ENCODE peak calls at places on chromosomes 11 and 22, in four cellular contexts. S is thyroid gland, B is HFFc6, R is HuH-7.5. T is an unnamed sample.
A peak's percentile ranks its signal among the peaks of the same experiment; 100 is the strongest.

GRCh38 chr22:38866399-38867123 is 5.5 kb downstream of the CBX6 start:
- DNase-seq in S (no peak), B (no peak), R (no peak), T (no peak)

GRCh38 chr11:72924568-72925190 is 110.5 kb downstream of the ATG16L2 start:
- DNase-seq in S (no peak), B (peak; percentile 31), R (peak; percentile 14), T (no peak)

GRCh38 chr11:121112498-121113455 is 11.7 kb downstream of the TECTA start:
- DNase-seq in S (peak; percentile 37), B (peak; percentile 76), R (peak; percentile 60), T (peak; percentile 55)

GRCh38 chr11:66549696-66550095 is 3.0 kb downstream of the ACTN3 start:
- DNase-seq in S (no peak), B (no peak), R (no peak), T (no peak)

GRCh38 chr11:70243912-70244652 is 26.4 kb upstream of the PPFIA1 start:
- DNase-seq in S (no peak), B (no peak), R (peak; percentile 32), T (no peak)

GRCh38 chr22:17239156-17239701 is 20.0 kb upstream of the ADA2 start:
- DNase-seq in S (no peak), B (no peak), R (no peak), T (no peak)

GRCh38 chr22:31532060-31532459 is 35.7 kb downstream of the SFI1 start:
- DNase-seq in S (no peak), B (peak; percentile 3), R (no peak), T (no peak)

GRCh38 chr11:122663764-122664163 is 8.2 kb downstream of the UBASH3B start:
- DNase-seq in S (no peak), B (no peak), R (no peak), T (no peak)

GRCh38 chr11:114080219-114080618 is 20.7 kb downstream of the ZBTB16 start:
- DNase-seq in S (peak; percentile 73), B (no peak), R (no peak), T (no peak)

GRCh38 chr11:33179431-33179830 is 18.2 kb upstream of the CSTF3 start:
- DNase-seq in S (no peak), B (no peak), R (no peak), T (no peak)

GRCh38 chr11:11349870-11350325 is 3.2 kb downstream of the CSNK2A3 start:
- DNase-seq in S (no peak), B (peak; percentile 61), R (no peak), T (no peak)

GRCh38 chr22:31233001-31233400 is 20.9 kb downstream of the LIMK2 start:
- DNase-seq in S (no peak), B (no peak), R (no peak), T (no peak)

GRCh38 chr11:72584293-72584921 is 89.8 kb downstream of the PDE2A start:
- DNase-seq in S (peak; percentile 13), B (no peak), R (no peak), T (peak; percentile 66)

GRCh38 chr11:122267602-122268001 is 151.6 kb upstream of the BLID start:
- DNase-seq in S (no peak), B (peak; percentile 41), R (no peak), T (no peak)

GRCh38 chr11:71500601-71501021 is 26.5 kb upstream of the KRTAP5-7 start:
- DNase-seq in S (peak; percentile 70), B (no peak), R (no peak), T (no peak)

GRCh38 chr11:117097567-117098268 is 510 bp downstream of the SIK3 start:
- DNase-seq in S (peak; percentile 45), B (no peak), R (no peak), T (peak; percentile 46)

GRCh38 chr11:8261316-8261715 is 2.4 kb downstream of the LMO1 start:
- DNase-seq in S (no peak), B (no peak), R (no peak), T (no peak)

GRCh38 chr11:7890417-7891179 is 40.5 kb downstream of the OR10A6 start:
- DNase-seq in S (no peak), B (no peak), R (no peak), T (no peak)

GRCh38 chr11:76265771-76266241 is 59.5 kb upstream of the WNT11 start:
- DNase-seq in S (no peak), B (no peak), R (no peak), T (no peak)

GRCh38 chr22:22880645-22881044 is 7.0 kb upstream of the IGLL5 start:
- DNase-seq in S (no peak), B (no peak), R (no peak), T (peak; percentile 41)

GRCh38 chr11:85643255-85643654 is 4.5 kb upstream of the TMEM126A start:
- DNase-seq in S (no peak), B (no peak), R (no peak), T (no peak)

GRCh38 chr11:117932987-117933386 is 3.8 kb upstream of the TMPRSS13 start:
- DNase-seq in S (no peak), B (no peak), R (no peak), T (no peak)

GRCh38 chr11:27718853-27719574 is 18.8 kb upstream of the BDNF start:
- DNase-seq in S (peak; percentile 71), B (peak; percentile 39), R (peak; percentile 71), T (no peak)

GRCh38 chr11:128195756-128196155 is 391.6 kb downstream of the ETS1 start:
- DNase-seq in S (no peak), B (no peak), R (no peak), T (no peak)

GRCh38 chr22:39985383-39986045 is 9.2 kb upstream of the FAM83F start:
- DNase-seq in S (peak; percentile 87), B (no peak), R (no peak), T (no peak)

GRCh38 chr11:79415411-79415810 is 25.4 kb downstream of the TENM4 start:
- DNase-seq in S (peak; percentile 41), B (peak; percentile 39), R (no peak), T (no peak)

GRCh38 chr11:100776212-100776896 is 89.3 kb downstream of the ARHGAP42 start:
- DNase-seq in S (no peak), B (peak; percentile 38), R (no peak), T (no peak)

GRCh38 chr11:128929468-128929867 is 13.2 kb downstream of the TP53AIP1 start:
- DNase-seq in S (peak; percentile 39), B (no peak), R (no peak), T (no peak)

GRCh38 chr11:2140411-2141400 is 1.5 kb upstream of the IGF2 start:
- DNase-seq in S (no peak), B (no peak), R (no peak), T (no peak)

GRCh38 chr11:71342116-71342515 is 89.7 kb upstream of the SHANK2 start:
- DNase-seq in S (no peak), B (no peak), R (no peak), T (no peak)

GRCh38 chr22:37178350-37179125 is 9.5 kb downstream of the C1QTNF6 start:
- DNase-seq in S (peak; percentile 37), B (no peak), R (no peak), T (no peak)

GRCh38 chr11:109023029-109023428 is 358.2 kb downstream of the DDX10 start:
- DNase-seq in S (no peak), B (no peak), R (no peak), T (no peak)

GRCh38 chr11:2306971-2307732 is 5.3 kb downstream of the TSPAN32 start:
- DNase-seq in S (no peak), B (peak; percentile 6), R (no peak), T (no peak)